ENCODE peak calls at places on chromosomes 16 and 17, in four cellular contexts. E is NCI-H510A treated with DMSO at 0.1 percent for 48 hours; T is activated CD4-positive, alpha-beta T cell treated with anti-CD3 and anti-CD28 coated beads, Interleukin-2, amount 50 U/mL, for 1 hour; Z is AG08395. V is an unnamed sample.

GRCh38 chr16:74874912-74875311 is 100.3 kb upstream of the FA2H start:
- DNase-seq in E (no peak), T (no peak), Z (no peak), V (no peak)

GRCh38 chr17:81379523-81379942 is 15.7 kb upstream of the BAHCC1 start:
- DNase-seq in E (no peak), T (no peak), Z (no peak), V (peak; percentile 68)

GRCh38 chr16:9322735-9323134 is 231.3 kb downstream of the HAPSTR1 start:
- DNase-seq in E (no peak), T (no peak), Z (no peak), V (no peak)

GRCh38 chr17:1865252-1866037 is 35.6 kb downstream of the RPA1 start:
- DNase-seq in E (peak; percentile 1), T (peak; percentile 47), Z (peak; percentile 66), V (no peak)

GRCh38 chr16:55915116-55915827 is 40.1 kb upstream of the CES5A start:
- DNase-seq in E (no peak), T (no peak), Z (no peak), V (no peak)

GRCh38 chr17:39939588-39940419 is 12.3 kb downstream of the LRRC3C start:
- DNase-seq in E (no peak), T (no peak), Z (peak; percentile 80), V (no peak)

GRCh38 chr17:82603981-82604448 is 44.2 kb downstream of the WDR45B start:
- DNase-seq in E (peak; percentile 81), T (no peak), Z (no peak), V (peak; percentile 87)

GRCh38 chr17:55177159-55177913 is 87.4 kb upstream of the HLF start:
- DNase-seq in E (no peak), T (no peak), Z (peak; percentile 27), V (no peak)

GRCh38 chr17:38660097-38661026 is 14.4 kb downstream of the EPOP start:
- DNase-seq in E (peak; percentile 49), T (no peak), Z (no peak), V (peak; percentile 52)

GRCh38 chr16:64416232-64417010 is 705.4 kb downstream of the CDH11 start:
- DNase-seq in E (no peak), T (no peak), Z (peak; percentile 38), V (no peak)

GRCh38 chr17:53757559-53757958 is 65.2 kb upstream of the KIF2B start:
- DNase-seq in E (no peak), T (no peak), Z (no peak), V (no peak)

GRCh38 chr17:49557204-49558024 is 18.3 kb upstream of the NXPH3 start:
- DNase-seq in E (peak; percentile 80), T (no peak), Z (peak; percentile 46), V (peak; percentile 57)

GRCh38 chr16:27495191-27495590 is 54.5 kb downstream of the GTF3C1 start:
- DNase-seq in E (no peak), T (no peak), Z (peak; percentile 51), V (peak; percentile 87)

GRCh38 chr16:9687737-9688319 is 494.4 kb downstream of the GRIN2A start:
- DNase-seq in E (no peak), T (no peak), Z (no peak), V (no peak)

GRCh38 chr16:50279142-50279865 is 13.0 kb downstream of the ADCY7 start:
- DNase-seq in E (peak; percentile 42), T (no peak), Z (no peak), V (peak; percentile 89)

GRCh38 chr16:1960665-1961630 is 1.6 kb downstream of the NDUFB10 start:
- DNase-seq in E (peak; percentile 31), T (peak; percentile 37), Z (no peak), V (no peak)

GRCh38 chr17:76789235-76789788 is 51.4 kb downstream of the MFSD11 start:
- DNase-seq in E (no peak), T (no peak), Z (no peak), V (peak; percentile 33)

V was measured in aorta.